ENCODE peak calls at places on chromosomes 13 and 19, in four cellular contexts. One of them, this sample, is unnamed.

GRCh38 chr13:29255567-29255966 is 339.9 kb downstream of the SLC7A1 start:
- DNase-seq in HepG2: no peak
- DNase-seq in K562: no peak
- DNase-seq in HCT116: no peak
- DNase-seq in this sample: no peak

GRCh38 chr13:38341149-38341692 is 8.4 kb upstream of the UFM1 start:
- DNase-seq in K562: peak
- DNase-seq in HepG2: no peak
- DNase-seq in HCT116: no peak
- DNase-seq in this sample: no peak

GRCh38 chr19:35539850-35540249 is 5.6 kb upstream of the TMEM147 start:
- DNase-seq in K562: no peak
- DNase-seq in HCT116: no peak
- DNase-seq in HepG2: peak
- DNase-seq in this sample: no peak

GRCh38 chr13:70856706-70857105 is 748.5 kb upstream of the KLHL1 start:
- DNase-seq in HCT116: no peak
- DNase-seq in K562: no peak
- DNase-seq in HepG2: no peak
- DNase-seq in this sample: no peak

GRCh38 chr13:69556540-69557196 is 551.0 kb upstream of the ATXN8OS start:
- DNase-seq in K562: no peak
- DNase-seq in HCT116: no peak
- DNase-seq in HepG2: no peak
- DNase-seq in this sample: no peak

GRCh38 chr19:3665681-3666544 is 34.4 kb downstream of the PIP5K1C start:
- DNase-seq in HepG2: peak
- DNase-seq in K562: peak
- DNase-seq in HCT116: no peak
- DNase-seq in this sample: peak

GRCh38 chr13:27161980-27162379 is 9.6 kb downstream of the USP12 start:
- DNase-seq in HepG2: no peak
- DNase-seq in K562: no peak
- DNase-seq in HCT116: no peak
- DNase-seq in this sample: no peak

GRCh38 chr19:32469796-32470195 is 64.2 kb downstream of the DPY19L3 start:
- DNase-seq in HepG2: no peak
- DNase-seq in K562: no peak
- DNase-seq in HCT116: no peak
- DNase-seq in this sample: no peak

GRCh38 chr13:34523401-34523800 is 418.7 kb upstream of the NBEA start:
- DNase-seq in HCT116: no peak
- DNase-seq in HepG2: no peak
- DNase-seq in K562: no peak
- DNase-seq in this sample: no peak

GRCh38 chr13:67574320-67575233 is 344.4 kb upstream of the PCDH9 start:
- DNase-seq in HepG2: no peak
- DNase-seq in HCT116: no peak
- DNase-seq in K562: no peak
- DNase-seq in this sample: no peak

GRCh38 chr13:59300347-59301165 is 863.2 kb downstream of the DIAPH3 start:
- DNase-seq in HepG2: no peak
- DNase-seq in K562: peak
- DNase-seq in HCT116: no peak
- DNase-seq in this sample: no peak

GRCh38 chr19:5138606-5139594 is 170.0 kb downstream of the KDM4B start:
- DNase-seq in K562: peak
- DNase-seq in HepG2: no peak
- DNase-seq in HCT116: no peak
- DNase-seq in this sample: no peak

GRCh38 chr13:31998131-31998530 is 33.4 kb upstream of the FRY start:
- DNase-seq in HCT116: no peak
- DNase-seq in HepG2: no peak
- DNase-seq in K562: no peak
- DNase-seq in this sample: no peak

DNA sequence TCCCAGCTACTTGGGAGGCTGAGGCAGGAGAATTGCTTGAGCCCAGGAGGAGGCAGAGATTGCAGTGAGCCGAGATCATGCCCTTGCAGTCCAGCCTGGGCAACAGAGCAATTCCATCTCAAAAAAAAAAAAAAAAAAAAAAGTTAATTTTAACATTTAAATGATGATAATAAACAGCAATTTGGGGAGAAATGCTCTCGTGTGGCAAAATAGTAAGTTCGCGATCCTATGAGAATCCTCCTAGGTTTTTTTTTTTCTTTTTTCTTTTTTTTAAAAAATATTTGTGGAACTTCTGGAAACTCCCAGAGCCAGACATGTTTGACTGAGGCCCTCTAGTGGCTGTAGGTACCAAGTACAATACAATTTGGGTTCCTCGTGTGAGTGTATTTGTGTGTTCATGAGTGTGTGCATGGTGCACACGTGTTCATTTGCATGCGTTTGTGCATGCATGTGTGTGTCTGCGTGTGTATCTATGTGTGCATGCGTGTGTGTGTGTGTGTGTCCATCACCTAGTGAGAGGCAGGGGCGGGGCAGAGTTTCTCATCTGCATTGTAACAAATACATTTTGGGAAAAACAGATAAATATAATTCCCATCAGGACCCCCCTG is 31.2 kb downstream of the TMPRSS9 start:
- DNase-seq in HepG2: peak
- DNase-seq in K562: peak
- DNase-seq in HCT116: peak
- DNase-seq in this sample: peak
- TF ChIP-seq ELF1 in HepG2: no peak
- TF ChIP-seq ELF1 in K562: no peak
- TF ChIP-seq ELF1 in HCT116: no peak
- TF ChIP-seq ELF1 in this sample: no peak

DNA sequence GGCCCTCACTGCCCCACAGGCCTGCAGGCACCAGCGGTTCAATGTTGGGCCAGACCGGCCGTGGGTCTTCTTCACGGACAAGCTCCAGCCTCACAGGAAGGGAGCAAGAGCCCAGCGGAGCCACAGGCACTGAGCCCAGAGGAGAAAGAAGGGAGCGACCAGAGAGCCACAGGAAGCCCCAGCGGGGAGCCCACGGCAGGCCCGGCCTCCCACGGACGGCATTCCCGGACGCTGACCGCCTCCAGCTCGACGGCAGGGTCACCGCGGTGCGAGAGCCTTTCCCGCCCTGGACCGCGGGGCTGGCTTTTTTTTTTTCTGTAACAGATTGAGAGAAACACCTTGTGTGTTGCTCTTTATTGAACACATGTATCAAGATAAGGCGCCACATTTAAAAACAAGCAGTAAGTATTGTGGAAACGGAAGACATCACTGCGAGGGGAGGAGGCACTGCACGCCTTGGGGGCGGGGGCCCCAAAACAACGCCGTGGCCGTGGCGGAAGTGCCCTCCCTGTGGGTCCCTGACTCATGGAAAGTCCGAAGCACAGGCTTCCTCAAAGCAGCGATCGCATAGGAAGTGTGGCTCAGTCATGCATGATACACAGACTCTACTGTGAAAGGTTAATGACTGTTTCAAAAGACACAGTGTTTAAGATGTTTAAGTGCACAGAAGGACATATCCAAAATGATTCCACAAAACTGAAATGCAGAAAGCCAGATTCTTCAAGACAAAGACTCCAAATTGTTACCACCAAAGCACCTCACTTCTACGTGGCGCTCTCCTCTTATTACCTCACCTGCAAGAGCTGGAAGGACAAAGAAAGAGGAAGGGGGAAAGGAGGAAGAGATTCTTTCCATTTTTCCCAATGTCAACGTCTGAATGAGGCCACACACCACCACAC is 3.5 kb downstream of the RASA3 start:
- DNase-seq in K562: peak
- DNase-seq in HCT116: peak
- DNase-seq in HepG2: no peak
- DNase-seq in this sample: no peak
- TF ChIP-seq ELF1 in K562: peak
- TF ChIP-seq ELF1 in HCT116: no peak
- TF ChIP-seq ELF1 in HepG2: no peak
- TF ChIP-seq ELF1 in this sample: peak

DNA sequence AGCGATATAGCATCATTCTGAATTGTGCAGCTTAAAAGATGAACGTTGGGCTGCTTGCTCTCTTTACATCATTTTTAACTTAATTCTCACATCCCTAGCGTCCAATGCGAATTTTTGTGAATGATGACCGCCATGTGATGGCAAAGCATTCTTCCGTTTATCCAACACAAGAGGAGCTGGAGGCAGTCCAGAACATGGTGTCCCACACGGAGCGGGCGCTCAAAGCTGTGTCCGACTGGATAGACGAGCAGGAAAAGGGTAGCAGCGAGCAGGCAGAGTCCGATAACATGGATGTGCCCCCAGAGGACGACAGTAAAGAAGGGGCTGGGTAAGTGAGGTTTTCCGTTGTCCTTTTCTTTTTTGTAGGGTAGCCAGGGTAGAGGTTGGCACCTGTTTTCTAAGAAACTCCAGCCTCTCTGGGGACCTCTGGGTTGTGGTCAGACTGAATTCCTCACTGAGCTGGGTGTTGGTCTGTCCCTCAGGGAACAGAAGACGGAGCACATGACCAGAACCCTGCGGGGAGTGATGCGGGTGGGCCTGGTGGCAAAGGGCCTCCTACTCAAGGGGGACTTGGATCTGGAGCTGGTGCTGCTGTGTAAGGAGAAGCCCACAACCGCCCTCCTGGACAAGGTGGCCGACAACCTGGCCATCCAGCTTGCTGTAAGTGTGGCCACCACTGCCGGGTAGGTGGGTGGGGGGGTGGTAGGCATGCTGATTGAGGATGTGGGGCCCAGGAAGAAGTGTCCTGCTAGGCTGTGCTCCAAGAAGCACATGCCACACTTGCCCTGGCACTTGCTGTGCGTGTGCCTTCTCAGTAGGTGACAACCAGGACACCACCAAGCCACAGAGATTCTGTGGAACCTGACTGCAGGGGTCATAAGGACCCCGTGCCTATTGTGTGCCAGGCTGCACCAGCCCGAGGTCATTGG is 17.0 kb downstream of the ILF3 start:
- DNase-seq in HCT116: no peak
- DNase-seq in K562: no peak
- DNase-seq in HepG2: no peak
- DNase-seq in this sample: no peak
- TF ChIP-seq ELF1 in HCT116: no peak
- TF ChIP-seq ELF1 in K562: no peak
- TF ChIP-seq ELF1 in HepG2: no peak
- TF ChIP-seq ELF1 in this sample: no peak

GRCh38 chr19:27777726-27778125 is 1435.2 kb downstream of the UQCRFS1 start:
- DNase-seq in HCT116: no peak
- DNase-seq in K562: no peak
- DNase-seq in HepG2: no peak
- DNase-seq in this sample: no peak
- TF ChIP-seq ELF1 in HCT116: no peak
- TF ChIP-seq ELF1 in K562: no peak
- TF ChIP-seq ELF1 in HepG2: no peak
- TF ChIP-seq ELF1 in this sample: no peak

GRCh38 chr13:91185294-91185863 is 162.1 kb upstream of the MIR17HG start:
- DNase-seq in HepG2: peak
- DNase-seq in HCT116: peak
- DNase-seq in K562: peak
- DNase-seq in this sample: peak
- TF ChIP-seq ELF1 in HepG2: no peak
- TF ChIP-seq ELF1 in HCT116: no peak
- TF ChIP-seq ELF1 in K562: no peak
- TF ChIP-seq ELF1 in this sample: no peak

GRCh38 chr13:74288361-74288911 is 154.2 kb upstream of the KLF12 start:
- DNase-seq in K562: no peak
- DNase-seq in HepG2: no peak
- DNase-seq in HCT116: no peak
- DNase-seq in this sample: peak
- TF ChIP-seq ELF1 in K562: no peak
- TF ChIP-seq ELF1 in HepG2: no peak
- TF ChIP-seq ELF1 in HCT116: no peak
- TF ChIP-seq ELF1 in this sample: no peak

GRCh38 chr19:55451522-55452380 is 8.7 kb upstream of the SHISA7 start:
- DNase-seq in HCT116: no peak
- DNase-seq in HepG2: no peak
- DNase-seq in K562: peak
- DNase-seq in this sample: peak

GRCh38 chr19:55453861-55454260 is 7.6 kb downstream of the ISOC2 start:
- DNase-seq in K562: no peak
- DNase-seq in HepG2: no peak
- DNase-seq in HCT116: no peak
- DNase-seq in this sample: no peak

GRCh38 chr19:55451163-55451521 is 8.0 kb upstream of the SHISA7 start:
- DNase-seq in K562: no peak
- DNase-seq in HCT116: no peak
- DNase-seq in HepG2: no peak
- DNase-seq in this sample: no peak

GRCh38 chr19:55454787-55455243 is 6.6 kb downstream of the ISOC2 start:
- DNase-seq in HCT116: no peak
- DNase-seq in HepG2: peak
- DNase-seq in K562: peak
- DNase-seq in this sample: peak

DNA sequence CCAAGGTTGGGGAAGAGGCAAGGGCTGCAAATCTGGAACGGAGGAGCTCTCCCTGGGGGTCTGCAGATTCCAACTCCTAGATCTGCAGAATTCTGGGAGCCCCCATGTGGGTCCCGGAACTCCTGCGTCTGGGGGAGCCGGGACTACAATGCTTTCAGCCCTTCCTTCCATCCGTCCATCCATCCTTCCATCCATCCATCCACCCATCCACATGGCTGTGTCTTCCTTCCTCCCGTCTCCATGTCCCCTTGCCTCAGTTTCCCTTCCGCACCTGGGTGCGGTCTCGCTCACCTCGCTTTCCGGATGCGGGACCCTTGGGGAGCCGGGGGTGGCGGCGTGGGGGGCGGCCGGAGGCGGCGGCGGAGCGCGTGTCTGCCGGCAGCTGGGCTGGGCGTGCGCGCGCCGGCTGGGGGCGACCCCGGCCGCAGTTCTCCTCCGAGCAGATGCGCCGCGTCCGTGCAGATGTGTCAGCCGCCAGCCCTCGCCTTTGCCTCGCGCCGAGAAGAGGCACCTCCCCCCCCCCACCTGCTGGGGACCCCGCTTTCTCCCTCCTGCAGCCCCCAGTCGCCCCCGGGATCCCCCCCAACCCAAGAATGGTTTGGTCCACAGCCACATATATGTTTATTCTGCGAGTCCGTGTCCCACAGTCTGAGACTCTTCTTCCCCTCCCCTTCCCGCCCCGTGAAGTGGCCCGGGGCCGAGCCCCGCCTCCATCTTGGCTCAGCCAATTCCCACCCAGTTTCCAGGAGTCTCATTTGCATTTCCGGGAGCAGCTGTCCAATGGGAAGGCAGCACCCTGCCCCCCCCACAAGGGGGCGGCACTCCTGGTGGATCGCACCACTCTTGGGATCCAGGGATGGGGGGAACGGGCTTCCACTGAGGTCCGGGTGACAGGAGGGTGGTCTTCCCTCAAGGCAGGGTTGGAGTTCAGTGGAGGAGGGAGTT is 8.8 kb downstream of the ISOC2 start:
- DNase-seq in K562: peak
- DNase-seq in HCT116: no peak
- DNase-seq in HepG2: peak
- DNase-seq in this sample: peak
- TF ChIP-seq ELF1 in K562: peak
- TF ChIP-seq ELF1 in HCT116: no peak
- TF ChIP-seq ELF1 in HepG2: no peak
- TF ChIP-seq ELF1 in this sample: no peak

GRCh38 chr13:99797716-99798115 is 173.9 kb downstream of the ZIC5 start:
- DNase-seq in HCT116: no peak
- DNase-seq in HepG2: no peak
- DNase-seq in K562: no peak
- DNase-seq in this sample: no peak
- TF ChIP-seq ELF1 in HCT116: no peak
- TF ChIP-seq ELF1 in HepG2: no peak
- TF ChIP-seq ELF1 in K562: no peak
- TF ChIP-seq ELF1 in this sample: no peak

GRCh38 chr13:52949744-52950143 is 78.9 kb upstream of the OLFM4 start:
- DNase-seq in HCT116: no peak
- DNase-seq in K562: no peak
- DNase-seq in HepG2: no peak
- DNase-seq in this sample: no peak
- TF ChIP-seq ELF1 in HCT116: no peak
- TF ChIP-seq ELF1 in K562: no peak
- TF ChIP-seq ELF1 in HepG2: no peak
- TF ChIP-seq ELF1 in this sample: no peak